ENCODE peak calls at places on chromosomes 2 and 18, in eight cellular contexts. J, O, L, E, K, V, A and T are unnamed samples.

GRCh38 chr2:238970553-238971081 is 122.7 kb downstream of the TWIST2 start:
- DNase-seq in J (no peak), O (peak), L (no peak), E (peak), K (peak), V (peak), A (peak), T (peak)

GRCh38 chr2:72415256-72415655 is 267.6 kb upstream of the CYP26B1 start:
- DNase-seq in J (peak), O (no peak), L (no peak), E (peak), K (no peak), V (peak), A (peak), T (no peak)

GRCh38 chr2:110713508-110714362 is 18.6 kb upstream of the ACOXL start:
- DNase-seq in J (no peak), O (no peak), L (no peak), E (no peak), K (no peak), V (no peak), A (no peak), T (no peak)

GRCh38 chr2:237458519-237458918 is 28.5 kb upstream of the MLPH start:
- DNase-seq in J (no peak), O (no peak), L (no peak), E (no peak), K (no peak), V (no peak), A (no peak), T (no peak)

GRCh38 chr18:24488824-24489493 is 28.5 kb downstream of the HRH4 start:
- DNase-seq in J (no peak), O (peak), L (no peak), E (peak), K (no peak), V (peak), A (peak), T (no peak)

GRCh38 chr2:142286618-142287017 is 155.8 kb upstream of the LRP1B start:
- DNase-seq in J (no peak), O (no peak), L (no peak), E (no peak), K (no peak), V (no peak), A (no peak), T (no peak)

GRCh38 chr2:166516712-166517303 is 22.8 kb upstream of the SCN7A start:
- DNase-seq in J (no peak), O (peak), L (no peak), E (peak), K (no peak), V (peak), A (no peak), T (no peak)

GRCh38 chr18:57113783-57114465 is 33.0 kb upstream of the BOD1L2 start:
- DNase-seq in J (no peak), O (no peak), L (no peak), E (no peak), K (no peak), V (no peak), A (no peak), T (no peak)

GRCh38 chr2:182921234-182921633 is 54.8 kb upstream of the FRZB start:
- DNase-seq in J (no peak), O (no peak), L (no peak), E (no peak), K (no peak), V (no peak), A (no peak), T (no peak)

GRCh38 chr2:120587326-120587996 is 148.2 kb upstream of the GLI2 start:
- DNase-seq in J (no peak), O (no peak), L (no peak), E (no peak), K (no peak), V (no peak), A (no peak), T (no peak)

GRCh38 chr2:234873828-234874173 is 78.0 kb upstream of the SH3BP4 start:
- DNase-seq in J (peak), O (no peak), L (peak), E (peak), K (no peak), V (peak), A (no peak), T (no peak)

GRCh38 chr2:9556121-9556869 is 665 bp upstream of the ADAM17 start:
- DNase-seq in J (no peak), O (peak), L (no peak), E (peak), K (no peak), V (no peak), A (no peak), T (peak)

GRCh38 chr2:203532957-203533695 is 2.0 kb downstream of the RAPH1 start:
- DNase-seq in J (peak), O (no peak), L (no peak), E (peak), K (no peak), V (peak), A (peak), T (no peak)